ENCODE peak calls at places on chromosome 4, in nine cellular contexts. One of them, this sample, is unnamed.

GRCh38 chr4:1109898-1110506 is 3.4 kb downstream of the RNF212 start:
- DNase-seq in left lung: no peak
- DNase-seq in lung: no peak
- DNase-seq in fibroblast of lung: no peak
- DNase-seq in endothelial cell: no peak
- DNase-seq in GM12878: no peak
- DNase-seq in CD4-positive, alpha-beta T cell: no peak
- DNase-seq in pancreas: no peak
- DNase-seq in progenitor cell of endocrine pancreas: no peak
- DNase-seq in this sample: no peak

GRCh38 chr4:80495847-80496246 is 160.3 kb downstream of the CFAP299 start:
- DNase-seq in CD4-positive, alpha-beta T cell: no peak
- DNase-seq in lung: no peak
- DNase-seq in progenitor cell of endocrine pancreas: no peak
- DNase-seq in GM12878: no peak
- DNase-seq in left lung: no peak
- DNase-seq in endothelial cell: no peak
- DNase-seq in pancreas: no peak
- DNase-seq in fibroblast of lung: no peak
- DNase-seq in this sample: no peak

GRCh38 chr4:173332021-173332487 is 2.1 kb downstream of the HMGB2 start:
- DNase-seq in lung: no peak
- DNase-seq in fibroblast of lung: no peak
- DNase-seq in pancreas: no peak
- DNase-seq in endothelial cell: no peak
- DNase-seq in left lung: no peak
- DNase-seq in GM12878: no peak
- DNase-seq in CD4-positive, alpha-beta T cell: no peak
- DNase-seq in progenitor cell of endocrine pancreas: no peak
- DNase-seq in this sample: no peak

GRCh38 chr4:149933883-149934282 is 118.2 kb upstream of the IQCM start:
- DNase-seq in CD4-positive, alpha-beta T cell: no peak
- DNase-seq in left lung: no peak
- DNase-seq in fibroblast of lung: peak
- DNase-seq in progenitor cell of endocrine pancreas: no peak
- DNase-seq in lung: no peak
- DNase-seq in pancreas: no peak
- DNase-seq in GM12878: no peak
- DNase-seq in endothelial cell: no peak
- DNase-seq in this sample: no peak

GRCh38 chr4:137677851-137678250 is 145.6 kb upstream of the PCDH18 start:
- DNase-seq in lung: no peak
- DNase-seq in left lung: no peak
- DNase-seq in progenitor cell of endocrine pancreas: no peak
- DNase-seq in endothelial cell: no peak
- DNase-seq in pancreas: no peak
- DNase-seq in fibroblast of lung: peak
- DNase-seq in CD4-positive, alpha-beta T cell: no peak
- DNase-seq in GM12878: no peak
- DNase-seq in this sample: no peak

GRCh38 chr4:146975535-146975934 is 29.9 kb upstream of the TTC29 start:
- DNase-seq in endothelial cell: peak
- DNase-seq in lung: no peak
- DNase-seq in progenitor cell of endocrine pancreas: no peak
- DNase-seq in GM12878: no peak
- DNase-seq in fibroblast of lung: no peak
- DNase-seq in pancreas: no peak
- DNase-seq in left lung: no peak
- DNase-seq in CD4-positive, alpha-beta T cell: no peak
- DNase-seq in this sample: no peak

GRCh38 chr4:89939994-89940393 is 45.3 kb downstream of the MMRN1 start:
- DNase-seq in left lung: no peak
- DNase-seq in CD4-positive, alpha-beta T cell: no peak
- DNase-seq in endothelial cell: no peak
- DNase-seq in lung: no peak
- DNase-seq in GM12878: no peak
- DNase-seq in progenitor cell of endocrine pancreas: no peak
- DNase-seq in pancreas: peak
- DNase-seq in fibroblast of lung: peak
- DNase-seq in this sample: no peak

GRCh38 chr4:13547563-13548041 is 3.3 kb upstream of the NKX3-2 start:
- DNase-seq in progenitor cell of endocrine pancreas: no peak
- DNase-seq in GM12878: no peak
- DNase-seq in left lung: no peak
- DNase-seq in pancreas: no peak
- DNase-seq in fibroblast of lung: no peak
- DNase-seq in endothelial cell: peak
- DNase-seq in lung: no peak
- DNase-seq in CD4-positive, alpha-beta T cell: no peak
- DNase-seq in this sample: no peak

GRCh38 chr4:89755210-89755609 is 81.8 kb downstream of the SNCA start:
- DNase-seq in endothelial cell: no peak
- DNase-seq in pancreas: no peak
- DNase-seq in GM12878: no peak
- DNase-seq in fibroblast of lung: peak
- DNase-seq in progenitor cell of endocrine pancreas: no peak
- DNase-seq in left lung: no peak
- DNase-seq in CD4-positive, alpha-beta T cell: no peak
- DNase-seq in lung: no peak
- DNase-seq in this sample: no peak

GRCh38 chr4:101175896-101176676 is 171.2 kb downstream of the PPP3CA start:
- DNase-seq in GM12878: no peak
- DNase-seq in left lung: no peak
- DNase-seq in endothelial cell: no peak
- DNase-seq in fibroblast of lung: no peak
- DNase-seq in progenitor cell of endocrine pancreas: no peak
- DNase-seq in pancreas: no peak
- DNase-seq in lung: no peak
- DNase-seq in CD4-positive, alpha-beta T cell: no peak
- DNase-seq in this sample: no peak

GRCh38 chr4:146029939-146030710 is 91.5 kb upstream of the ZNF827 start:
- DNase-seq in pancreas: no peak
- DNase-seq in progenitor cell of endocrine pancreas: no peak
- DNase-seq in left lung: no peak
- DNase-seq in fibroblast of lung: no peak
- DNase-seq in lung: no peak
- DNase-seq in endothelial cell: no peak
- DNase-seq in CD4-positive, alpha-beta T cell: no peak
- DNase-seq in GM12878: peak
- DNase-seq in this sample: no peak

GRCh38 chr4:41957634-41958033 is 22.4 kb downstream of the TMEM33 start:
- DNase-seq in CD4-positive, alpha-beta T cell: no peak
- DNase-seq in GM12878: peak
- DNase-seq in pancreas: no peak
- DNase-seq in left lung: no peak
- DNase-seq in endothelial cell: no peak
- DNase-seq in fibroblast of lung: no peak
- DNase-seq in progenitor cell of endocrine pancreas: no peak
- DNase-seq in lung: no peak
- DNase-seq in this sample: no peak

GRCh38 chr4:84952004-84952403 is 14.5 kb downstream of the WDFY3 start:
- DNase-seq in CD4-positive, alpha-beta T cell: no peak
- DNase-seq in lung: no peak
- DNase-seq in GM12878: no peak
- DNase-seq in pancreas: no peak
- DNase-seq in progenitor cell of endocrine pancreas: no peak
- DNase-seq in endothelial cell: no peak
- DNase-seq in left lung: no peak
- DNase-seq in fibroblast of lung: peak
- DNase-seq in this sample: no peak

GRCh38 chr4:86706923-86707597 is 112.9 kb downstream of the PTPN13 start:
- DNase-seq in CD4-positive, alpha-beta T cell: no peak
- DNase-seq in fibroblast of lung: peak
- DNase-seq in progenitor cell of endocrine pancreas: no peak
- DNase-seq in pancreas: no peak
- DNase-seq in GM12878: no peak
- DNase-seq in endothelial cell: no peak
- DNase-seq in left lung: no peak
- DNase-seq in lung: no peak
- DNase-seq in this sample: no peak

GRCh38 chr4:27084685-27085356 is 224.2 kb downstream of the STIM2 start:
- DNase-seq in GM12878: no peak
- DNase-seq in pancreas: no peak
- DNase-seq in left lung: no peak
- DNase-seq in endothelial cell: peak
- DNase-seq in lung: no peak
- DNase-seq in fibroblast of lung: peak
- DNase-seq in progenitor cell of endocrine pancreas: peak
- DNase-seq in CD4-positive, alpha-beta T cell: no peak
- DNase-seq in this sample: peak

GRCh38 chr4:150067859-150068258 is 10.4 kb upstream of the DCLK2 start:
- DNase-seq in fibroblast of lung: no peak
- DNase-seq in CD4-positive, alpha-beta T cell: no peak
- DNase-seq in left lung: no peak
- DNase-seq in GM12878: no peak
- DNase-seq in pancreas: no peak
- DNase-seq in progenitor cell of endocrine pancreas: no peak
- DNase-seq in endothelial cell: no peak
- DNase-seq in lung: no peak
- DNase-seq in this sample: no peak

GRCh38 chr4:147683172-147683571 is 791 bp downstream of the PRMT9 start:
- DNase-seq in GM12878: no peak
- DNase-seq in endothelial cell: no peak
- DNase-seq in pancreas: no peak
- DNase-seq in fibroblast of lung: peak
- DNase-seq in left lung: peak
- DNase-seq in lung: no peak
- DNase-seq in CD4-positive, alpha-beta T cell: no peak
- DNase-seq in progenitor cell of endocrine pancreas: no peak
- DNase-seq in this sample: no peak

GRCh38 chr4:177375971-177376370 is 66.3 kb downstream of the AGA start:
- DNase-seq in pancreas: no peak
- DNase-seq in GM12878: no peak
- DNase-seq in CD4-positive, alpha-beta T cell: no peak
- DNase-seq in progenitor cell of endocrine pancreas: no peak
- DNase-seq in endothelial cell: no peak
- DNase-seq in left lung: no peak
- DNase-seq in lung: no peak
- DNase-seq in fibroblast of lung: peak
- DNase-seq in this sample: no peak

DNA sequence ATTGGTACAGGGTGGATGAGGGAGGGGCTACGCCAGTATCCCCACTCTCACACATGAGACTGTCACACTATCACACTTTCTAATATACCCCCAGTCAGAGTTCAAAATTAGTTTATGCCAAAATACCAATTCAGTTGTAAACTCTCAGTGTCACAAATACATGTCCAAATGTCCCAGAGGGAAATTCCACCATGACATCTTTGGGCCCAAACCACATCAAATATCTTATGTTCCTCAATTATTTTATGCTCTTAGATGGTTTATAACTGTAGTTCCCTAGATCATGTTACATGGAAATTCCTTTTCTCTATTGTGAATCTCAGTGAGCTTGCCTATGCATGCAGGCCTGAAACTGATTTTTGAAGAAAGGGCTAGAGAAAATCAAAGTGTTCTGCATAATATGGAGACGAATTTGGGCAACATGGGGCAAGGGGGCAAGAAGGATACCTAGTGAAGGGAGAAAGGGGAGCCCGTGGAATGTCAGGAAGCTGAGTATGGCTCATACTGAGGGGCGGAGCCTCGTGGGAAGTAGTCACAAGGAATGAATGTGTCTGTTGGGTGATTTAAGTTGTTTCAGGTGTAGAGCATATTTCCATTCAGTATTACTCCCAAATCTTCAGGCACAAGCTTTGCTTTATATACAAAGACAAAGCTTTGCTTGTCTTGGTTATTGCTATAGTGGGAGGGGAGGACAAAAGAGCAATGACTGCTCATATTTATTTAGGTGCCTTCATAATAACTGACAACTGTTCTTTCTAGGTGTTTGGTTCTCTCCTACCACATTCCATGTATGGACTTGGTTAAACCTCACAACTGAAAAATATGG is 40.8 kb downstream of the CLNK start:
- DNase-seq in fibroblast of lung: peak
- DNase-seq in CD4-positive, alpha-beta T cell: no peak
- DNase-seq in GM12878: no peak
- DNase-seq in endothelial cell: no peak
- DNase-seq in left lung: no peak
- DNase-seq in progenitor cell of endocrine pancreas: no peak
- DNase-seq in pancreas: no peak
- DNase-seq in lung: no peak
- DNase-seq in this sample: no peak
- TF ChIP-seq CTCF in fibroblast of lung: no peak
- TF ChIP-seq CTCF in CD4-positive, alpha-beta T cell: no peak
- TF ChIP-seq CTCF in GM12878: no peak
- TF ChIP-seq CTCF in endothelial cell: no peak
- TF ChIP-seq CTCF in left lung: no peak
- TF ChIP-seq CTCF in progenitor cell of endocrine pancreas: no peak
- TF ChIP-seq CTCF in pancreas: no peak
- TF ChIP-seq CTCF in lung: no peak
- TF ChIP-seq CTCF in this sample: no peak

DNA sequence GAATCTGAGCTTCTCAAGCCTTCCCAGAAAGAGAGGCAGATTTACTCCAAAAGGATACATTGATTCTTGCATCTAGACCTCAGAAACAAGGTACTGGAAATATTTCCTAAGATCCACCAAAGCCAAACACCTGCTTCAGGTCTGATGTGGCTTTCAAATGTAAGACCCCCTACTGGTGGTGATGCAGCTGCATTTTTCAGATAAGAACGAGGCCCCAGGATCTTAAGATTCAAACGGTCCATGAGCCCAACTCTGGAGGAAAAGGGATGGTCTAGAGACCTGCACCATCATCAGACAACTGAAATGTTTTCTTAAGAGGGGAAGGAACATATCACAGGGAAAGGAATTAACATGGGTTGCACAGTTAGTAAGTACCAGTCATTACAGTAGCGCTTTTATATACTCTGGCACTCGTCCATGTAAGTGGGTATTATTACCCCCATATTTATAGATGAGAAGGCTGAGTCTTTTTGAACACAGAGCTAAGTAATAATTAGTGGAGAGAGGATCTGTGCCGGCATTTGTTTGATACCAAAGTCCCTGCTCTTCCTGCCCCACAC is 73.7 kb downstream of the LEF1 start:
- DNase-seq in progenitor cell of endocrine pancreas: no peak
- DNase-seq in lung: no peak
- DNase-seq in fibroblast of lung: no peak
- DNase-seq in CD4-positive, alpha-beta T cell: no peak
- DNase-seq in endothelial cell: no peak
- DNase-seq in pancreas: no peak
- DNase-seq in GM12878: no peak
- DNase-seq in left lung: no peak
- DNase-seq in this sample: no peak
- TF ChIP-seq CTCF in progenitor cell of endocrine pancreas: peak
- TF ChIP-seq CTCF in lung: no peak
- TF ChIP-seq CTCF in fibroblast of lung: no peak
- TF ChIP-seq CTCF in CD4-positive, alpha-beta T cell: no peak
- TF ChIP-seq CTCF in endothelial cell: peak
- TF ChIP-seq CTCF in pancreas: no peak
- TF ChIP-seq CTCF in GM12878: no peak
- TF ChIP-seq CTCF in left lung: no peak
- TF ChIP-seq CTCF in this sample: no peak

GRCh38 chr4:76644831-76645485 is 209.9 kb downstream of the SHROOM3 start:
- DNase-seq in lung: no peak
- DNase-seq in CD4-positive, alpha-beta T cell: no peak
- DNase-seq in progenitor cell of endocrine pancreas: no peak
- DNase-seq in GM12878: no peak
- DNase-seq in pancreas: no peak
- DNase-seq in fibroblast of lung: no peak
- DNase-seq in left lung: no peak
- DNase-seq in endothelial cell: no peak
- DNase-seq in this sample: no peak
- TF ChIP-seq CTCF in lung: no peak
- TF ChIP-seq CTCF in CD4-positive, alpha-beta T cell: no peak
- TF ChIP-seq CTCF in progenitor cell of endocrine pancreas: no peak
- TF ChIP-seq CTCF in GM12878: no peak
- TF ChIP-seq CTCF in pancreas: no peak
- TF ChIP-seq CTCF in fibroblast of lung: no peak
- TF ChIP-seq CTCF in left lung: no peak
- TF ChIP-seq CTCF in endothelial cell: no peak
- TF ChIP-seq CTCF in this sample: no peak

GRCh38 chr4:8488791-8489369 is 48.3 kb downstream of the TRMT44 start:
- DNase-seq in GM12878: no peak
- DNase-seq in progenitor cell of endocrine pancreas: no peak
- DNase-seq in fibroblast of lung: no peak
- DNase-seq in left lung: no peak
- DNase-seq in CD4-positive, alpha-beta T cell: no peak
- DNase-seq in pancreas: no peak
- DNase-seq in lung: no peak
- DNase-seq in endothelial cell: no peak
- DNase-seq in this sample: no peak
- TF ChIP-seq CTCF in GM12878: no peak
- TF ChIP-seq CTCF in progenitor cell of endocrine pancreas: no peak
- TF ChIP-seq CTCF in fibroblast of lung: no peak
- TF ChIP-seq CTCF in left lung: no peak
- TF ChIP-seq CTCF in CD4-positive, alpha-beta T cell: no peak
- TF ChIP-seq CTCF in pancreas: no peak
- TF ChIP-seq CTCF in lung: no peak
- TF ChIP-seq CTCF in endothelial cell: no peak
- TF ChIP-seq CTCF in this sample: no peak

This sample was measured in omental fat pad.